ENCODE peak calls at places on chromosome 7, in seven cellular contexts. W is activated CD4-positive, alpha-beta T cell treated with anti-CD3 and anti-CD28 coated beads for 24 hours; E is KG1; P is NCI-H1105 treated with DMSO at 0.1 percent for 48 hours; U is GM19239; Y is cardiac fibroblast; L is sciatic nerve. V is an unnamed sample.

GRCh38 chr7:40570218-40570617 is 435.4 kb downstream of the SUGCT start:
- DNase-seq in W (no peak), E (no peak), P (no peak), U (no peak), Y (peak; percentile 29), L (no peak), V (no peak)

GRCh38 chr7:1283941-1284742 is 51.5 kb downstream of the UNCX start:
- DNase-seq in W (no peak), E (no peak), P (no peak), U (no peak), Y (no peak), L (no peak), V (no peak)

GRCh38 chr7:155533827-155534690 is 12.3 kb downstream of the CNPY1 start:
- DNase-seq in W (peak; percentile 7), E (no peak), P (no peak), U (peak; percentile 70), Y (peak; percentile 16), L (no peak), V (no peak)

GRCh38 chr7:148699024-148699771 is 495 bp downstream of the CUL1 start:
- DNase-seq in W (peak; percentile 24), E (no peak), P (peak; percentile 22), U (peak; percentile 42), Y (peak; percentile 70), L (peak; percentile 77), V (no peak)

GRCh38 chr7:157901166-157901565 is 564.4 kb downstream of the DNAJB6 start:
- DNase-seq in W (no peak), E (no peak), P (no peak), U (no peak), Y (no peak), L (no peak), V (no peak)

GRCh38 chr7:100371561-100372171 is 1.6 kb upstream of the PILRA start:
- DNase-seq in W (no peak), E (no peak), P (no peak), U (no peak), Y (no peak), L (peak; percentile 45), V (no peak)

GRCh38 chr7:128867842-128868623 is 5.4 kb downstream of the ATP6V1F start:
- DNase-seq in W (no peak), E (no peak), P (peak; percentile 83), U (no peak), Y (no peak), L (no peak), V (peak; percentile 75)

GRCh38 chr7:127886248-127886647 is 145.0 kb downstream of the LRRC4 start:
- DNase-seq in W (no peak), E (no peak), P (no peak), U (no peak), Y (peak; percentile 46), L (no peak), V (no peak)

GRCh38 chr7:155820246-155820645 is 8.0 kb upstream of the SHH start:
- DNase-seq in W (no peak), E (no peak), P (no peak), U (no peak), Y (no peak), L (no peak), V (no peak)

GRCh38 chr7:134513169-134513752 is 14.1 kb upstream of the AKR1B10 start:
- DNase-seq in W (no peak), E (peak; percentile 0), P (peak; percentile 36), U (peak; percentile 18), Y (peak; percentile 72), L (no peak), V (peak; percentile 0)

GRCh38 chr7:92988941-92989540 is 128.7 kb downstream of the SAMD9 start:
- DNase-seq in W (no peak), E (no peak), P (no peak), U (no peak), Y (no peak), L (no peak), V (no peak)

GRCh38 chr7:90613088-90613498 is 17.0 kb downstream of the CDK14 start:
- DNase-seq in W (no peak), E (no peak), P (peak; percentile 24), U (no peak), Y (peak; percentile 33), L (no peak), V (no peak)

GRCh38 chr7:150410680-150411346 is 31.7 kb downstream of the ZNF775 start:
- DNase-seq in W (no peak), E (no peak), P (no peak), U (no peak), Y (no peak), L (no peak), V (no peak)

GRCh38 chr7:87479951-87480350 is 4.5 kb upstream of the ABCB4 start:
- DNase-seq in W (no peak), E (no peak), P (no peak), U (no peak), Y (no peak), L (no peak), V (no peak)

GRCh38 chr7:79293655-79294142 is 159.8 kb downstream of the MAGI2 start:
- DNase-seq in W (no peak), E (no peak), P (no peak), U (no peak), Y (no peak), L (no peak), V (peak; percentile 30)

GRCh38 chr7:101153969-101154692 is at the start of gene AP1S1:
- DNase-seq in W (peak; percentile 90), E (peak; percentile 28), P (peak; percentile 96), U (peak; percentile 97), Y (peak; percentile 96), L (peak; percentile 96), V (peak; percentile 54)

GRCh38 chr7:30771859-30772429 is 727 bp downstream of the MINDY4 start:
- DNase-seq in W (no peak), E (no peak), P (no peak), U (peak; percentile 14), Y (peak; percentile 21), L (no peak), V (peak; percentile 2)

GRCh38 chr7:71308105-71308504 is 176.2 kb downstream of the GALNT17 start:
- DNase-seq in W (no peak), E (no peak), P (no peak), U (no peak), Y (no peak), L (no peak), V (no peak)